ENCODE peak calls at places on chromosomes 3 and 15, in four cellular contexts. B, Y, G and D are unnamed samples.

GRCh38 chr3:73512095-73512494 is 112.6 kb downstream of the PDZRN3 start:
- DNase-seq in B (peak; percentile 83), Y (no peak), G (no peak), D (no peak)

GRCh38 chr3:195095704-195096036 is 175.3 kb downstream of the XXYLT1 start:
- DNase-seq in B (no peak), Y (no peak), G (no peak), D (no peak)

GRCh38 chr3:57143886-57144459 is 21.2 kb downstream of the IL17RD start:
- DNase-seq in B (no peak), Y (no peak), G (no peak), D (no peak)

GRCh38 chr15:68371160-68371559 is 60.8 kb downstream of the ITGA11 start:
- DNase-seq in B (no peak), Y (no peak), G (no peak), D (no peak)

GRCh38 chr3:42736081-42736480 is 33.5 kb upstream of the HHATL start:
- DNase-seq in B (no peak), Y (no peak), G (no peak), D (no peak)

GRCh38 chr3:12822725-12823373 is 18.5 kb downstream of the RPL32 start:
- DNase-seq in B (no peak), Y (no peak), G (no peak), D (no peak)

GRCh38 chr3:14871456-14872200 is 52.9 kb downstream of the FGD5 start:
- DNase-seq in B (no peak), Y (peak; percentile 14), G (no peak), D (no peak)

GRCh38 chr3:4752201-4753072 is 226.8 kb upstream of the BHLHE40 start:
- DNase-seq in B (no peak), Y (peak; percentile 23), G (no peak), D (no peak)

GRCh38 chr3:190865828-190866227 is 3.3 kb upstream of the GMNC start:
- DNase-seq in B (no peak), Y (no peak), G (no peak), D (no peak)

GRCh38 chr15:71261934-71262333 is 146.7 kb downstream of the THSD4 start:
- DNase-seq in B (no peak), Y (no peak), G (no peak), D (no peak)

GRCh38 chr15:99305761-99306505 is 54.7 kb downstream of the LRRC28 start:
- DNase-seq in B (peak; percentile 78), Y (peak; percentile 27), G (no peak), D (no peak)

GRCh38 chr3:72004749-72005292 is 219.9 kb upstream of the PROK2 start:
- DNase-seq in B (no peak), Y (peak; percentile 49), G (no peak), D (no peak)

GRCh38 chr3:133589503-133589902 is 16.0 kb downstream of the CDV3 start:
- DNase-seq in B (no peak), Y (no peak), G (no peak), D (no peak)

GRCh38 chr3:125067225-125067624 is 11.4 kb upstream of the HEG1 start:
- DNase-seq in B (no peak), Y (no peak), G (no peak), D (no peak)

GRCh38 chr3:124761250-124761796 is 31.1 kb downstream of the UMPS start:
- DNase-seq in B (peak; percentile 77), Y (peak; percentile 80), G (peak; percentile 49), D (peak; percentile 40)

GRCh38 chr3:134054231-134054630 is 24.5 kb upstream of the SLCO2A1 start:
- DNase-seq in B (no peak), Y (no peak), G (no peak), D (no peak)

GRCh38 chr3:117892431-117892841 is 1142.2 kb downstream of the IGSF11 start:
- DNase-seq in B (no peak), Y (peak; percentile 49), G (no peak), D (no peak)

GRCh38 chr15:28243399-28243798 is 78.6 kb downstream of the HERC2 start:
- DNase-seq in B (no peak), Y (no peak), G (no peak), D (no peak)

GRCh38 chr3:138775254-138775595 is 59.5 kb downstream of the PIK3CB start:
- DNase-seq in B (no peak), Y (peak; percentile 9), G (no peak), D (no peak)
- H3K4me3 ChIP-seq in B (no peak overlapping the region), Y (no peak overlapping the region), G (no peak overlapping the region), D (no peak overlapping the region)

GRCh38 chr3:39469945-39470344 is 2.5 kb downstream of the MOBP start:
- DNase-seq in B (no peak), Y (no peak), G (no peak), D (no peak)

GRCh38 chr3:39469258-39469657 is 1.8 kb downstream of the MOBP start:
- DNase-seq in B (no peak), Y (no peak), G (no peak), D (no peak)

GRCh38 chr3:39467394-39468107 is at the start of gene MOBP:
- DNase-seq in B (no peak), Y (no peak), G (no peak), D (no peak)

GRCh38 chr3:39466988-39467387 is 492 bp upstream of the MOBP start:
- DNase-seq in B (no peak), Y (no peak), G (no peak), D (no peak)

GRCh38 chr3:39468108-39468436 is 592 bp downstream of the MOBP start:
- DNase-seq in B (no peak), Y (no peak), G (no peak), D (no peak)
- TF ChIP-seq CTCF in B (no peak), Y (no peak), G (no peak), D (no peak)

DNA sequence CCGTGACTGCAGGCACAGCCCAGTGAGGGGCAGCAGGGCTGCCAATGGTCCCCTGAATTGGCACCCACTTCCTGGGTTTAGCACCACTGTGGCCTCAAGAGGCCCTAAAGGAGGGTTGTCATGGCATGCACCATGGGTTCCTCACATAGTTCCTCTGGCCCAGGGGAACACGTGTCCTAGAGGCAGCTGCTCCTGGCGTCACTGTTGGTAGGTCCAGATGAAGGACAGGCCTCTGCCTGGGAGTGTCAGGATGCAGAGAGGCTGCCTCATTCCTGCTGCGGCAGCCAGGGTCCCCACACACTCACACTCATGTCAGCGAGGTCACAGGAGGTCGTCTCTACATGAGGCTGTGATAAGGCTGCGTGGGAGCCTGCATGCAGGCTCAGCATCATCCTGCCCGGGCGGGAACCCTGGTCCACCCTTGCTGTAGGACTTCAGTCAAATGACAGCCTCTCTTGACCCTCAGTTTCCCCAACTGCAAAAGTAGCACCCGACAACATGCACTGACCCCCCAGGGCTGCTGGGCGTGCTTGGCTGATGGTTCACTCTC is 26.1 kb upstream of the SFMBT1 start:
- DNase-seq in B (no peak), Y (no peak), G (no peak), D (no peak)
- H3K4me3 ChIP-seq in B (no peak overlapping the region), Y (peak overlapping the region; percentile 43), G (no peak overlapping the region), D (peak overlapping the region; percentile 73)

DNA sequence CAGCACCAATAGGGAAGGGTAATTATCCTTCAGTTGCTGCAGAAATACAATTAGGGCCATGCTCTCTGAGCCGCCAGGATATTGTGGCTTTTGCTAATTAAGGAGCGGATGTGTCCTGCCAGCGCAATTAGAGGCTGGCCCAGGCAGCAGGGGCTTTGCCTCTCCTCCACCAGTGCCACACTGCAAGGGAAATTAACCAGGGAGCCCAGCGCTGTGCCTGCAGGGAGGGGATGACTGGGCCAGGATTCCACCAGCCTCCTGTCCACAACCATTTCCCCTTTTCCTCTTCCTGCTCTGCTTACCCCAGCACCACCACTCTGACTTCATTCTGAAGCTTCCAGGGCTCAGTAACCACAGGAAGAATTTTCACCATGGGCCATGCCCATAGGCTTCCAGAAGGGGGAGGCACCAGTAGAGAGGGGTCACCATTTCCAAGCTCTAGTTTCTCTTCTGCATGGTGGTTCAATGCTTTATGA is 10.3 kb upstream of the AEN start:
- DNase-seq in B (no peak), Y (no peak), G (no peak), D (no peak)
- TF ChIP-seq CTCF in B (peak; percentile 30), Y (no peak), G (peak; percentile 33), D (peak; percentile 16)

GRCh38 chr15:65952425-65953053 is 83.2 kb downstream of the RAB11A start:
- DNase-seq in B (no peak), Y (peak; percentile 21), G (no peak), D (no peak)

GRCh38 chr15:65956307-65956706 is 87.0 kb downstream of the RAB11A start:
- DNase-seq in B (no peak), Y (no peak), G (no peak), D (no peak)

GRCh38 chr15:65951007-65951406 is 81.7 kb downstream of the RAB11A start:
- DNase-seq in B (no peak), Y (no peak), G (no peak), D (no peak)

GRCh38 chr15:65954289-65954741 is 85.0 kb downstream of the RAB11A start:
- DNase-seq in B (no peak), Y (no peak), G (no peak), D (no peak)

GRCh38 chr15:65953622-65954021 is 84.3 kb downstream of the RAB11A start:
- DNase-seq in B (no peak), Y (no peak), G (no peak), D (no peak)
- H3K4me3 ChIP-seq in B (no peak overlapping the region), Y (no peak overlapping the region), G (no peak overlapping the region), D (no peak overlapping the region)

GRCh38 chr3:25910997-25911396 is 121.1 kb downstream of the OXSM start:
- DNase-seq in B (no peak), Y (no peak), G (no peak), D (peak; percentile 8)
- TF ChIP-seq CTCF in B (peak; percentile 46), Y (peak; percentile 12), G (peak; percentile 20), D (peak; percentile 65)

GRCh38 chr3:184229424-184230080 is at the start of gene VWA5B2:
- DNase-seq in B (no peak), Y (peak; percentile 34), G (no peak), D (no peak)

GRCh38 chr3:184231671-184232070 is 2.3 kb downstream of the VWA5B2 start:
- DNase-seq in B (no peak), Y (no peak), G (no peak), D (no peak)

GRCh38 chr3:184228376-184229137 is 828 bp upstream of the VWA5B2 start:
- DNase-seq in B (no peak), Y (no peak), G (no peak), D (no peak)

GRCh38 chr3:184230081-184230602 is 757 bp downstream of the VWA5B2 start:
- DNase-seq in B (no peak), Y (no peak), G (no peak), D (no peak)

DNA sequence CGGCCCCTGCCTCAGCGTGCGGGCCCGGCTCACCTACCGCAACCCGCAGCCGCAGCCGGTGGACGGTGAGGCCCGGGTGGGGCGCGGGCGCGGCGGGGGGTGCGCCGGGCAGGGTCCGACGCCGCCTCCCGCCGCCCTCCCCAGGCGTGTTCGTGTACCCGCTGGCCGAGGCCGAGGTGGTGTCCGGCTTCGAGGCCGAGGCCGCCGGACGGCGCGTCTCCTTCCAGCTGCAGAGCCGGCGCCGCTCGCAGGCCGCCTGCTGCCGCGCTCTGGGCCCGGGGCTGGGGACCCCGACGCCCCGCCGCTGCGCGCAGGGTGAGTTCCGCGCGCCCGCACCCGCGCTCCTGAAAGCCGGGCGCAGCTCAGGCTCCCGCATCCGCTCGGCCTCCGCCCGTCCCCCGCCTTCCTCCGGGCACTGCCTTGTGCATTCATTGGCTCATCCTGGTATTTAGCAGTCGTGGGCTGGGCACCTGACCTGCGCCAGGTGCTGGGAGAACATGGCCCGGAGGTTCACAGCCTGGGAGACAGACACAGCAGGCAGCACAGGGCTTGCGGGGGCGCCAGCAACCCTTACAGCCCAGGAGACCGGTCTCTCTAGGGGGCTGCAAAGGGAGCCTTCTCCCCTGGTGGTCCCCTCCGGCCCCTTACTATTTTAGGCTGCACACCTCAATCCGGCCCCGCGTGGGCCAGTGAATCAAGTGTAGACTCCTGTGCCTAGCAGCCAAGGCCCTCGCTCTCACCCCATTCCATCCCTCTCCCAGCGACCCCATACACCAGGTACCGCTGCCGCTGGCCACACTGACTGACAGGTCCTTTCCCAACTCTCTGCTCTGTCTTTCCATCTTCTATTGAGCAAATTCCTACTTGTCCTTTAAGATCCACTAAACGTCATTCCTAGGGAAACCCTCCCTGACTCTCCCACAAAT is 1.5 kb downstream of the VWA5B2 start:
- DNase-seq in B (no peak), Y (no peak), G (no peak), D (no peak)
- H3K4me3 ChIP-seq in B (no peak overlapping the region), Y (no peak overlapping the region), G (no peak overlapping the region), D (no peak overlapping the region)